ENCODE peak calls at places on chromosome 19, in seven cellular contexts. R, S, N, C, Z, U and X are unnamed samples.

GRCh38 chr19:41311072-41311471 is 1.1 kb downstream of the CCDC97 start:
- DNase-seq in R (no peak), S (no peak), N (no peak), C (no peak), Z (no peak), U (no peak), X (no peak)

GRCh38 chr19:51749979-51750378 is 1.7 kb downstream of the FPR1 start:
- DNase-seq in R (no peak), S (no peak), N (no peak), C (no peak), Z (no peak), U (peak), X (no peak)

GRCh38 chr19:1745589-1746031 is 7.7 kb upstream of the ONECUT3 start:
- DNase-seq in R (no peak), S (no peak), N (no peak), C (no peak), Z (no peak), U (no peak), X (no peak)

GRCh38 chr19:37127999-37128820 is 44.3 kb downstream of the ZNF585A start:
- DNase-seq in R (no peak), S (no peak), N (no peak), C (no peak), Z (no peak), U (no peak), X (no peak)

GRCh38 chr19:54345938-54346386 is 7.0 kb upstream of the LILRA4 start:
- DNase-seq in R (no peak), S (peak), N (no peak), C (no peak), Z (no peak), U (no peak), X (no peak)

GRCh38 chr19:2016041-2016807 is 710 bp upstream of the BTBD2 start:
- DNase-seq in R (no peak), S (peak), N (peak), C (peak), Z (peak), U (peak), X (peak)

GRCh38 chr19:28497137-28497536 is 715.8 kb downstream of the UQCRFS1 start:
- DNase-seq in R (peak), S (no peak), N (no peak), C (no peak), Z (no peak), U (peak), X (no peak)

GRCh38 chr19:29583196-29584006 is 22.7 kb upstream of the POP4 start:
- DNase-seq in R (no peak), S (no peak), N (no peak), C (no peak), Z (no peak), U (peak), X (no peak)

GRCh38 chr19:55112781-55113569 is 4.5 kb downstream of the PPP1R12C start:
- DNase-seq in R (no peak), S (no peak), N (no peak), C (peak), Z (no peak), U (no peak), X (no peak)

GRCh38 chr19:8965887-8966286 is 44.3 kb downstream of the MUC16 start:
- DNase-seq in R (no peak), S (no peak), N (no peak), C (no peak), Z (no peak), U (no peak), X (no peak)

DNA sequence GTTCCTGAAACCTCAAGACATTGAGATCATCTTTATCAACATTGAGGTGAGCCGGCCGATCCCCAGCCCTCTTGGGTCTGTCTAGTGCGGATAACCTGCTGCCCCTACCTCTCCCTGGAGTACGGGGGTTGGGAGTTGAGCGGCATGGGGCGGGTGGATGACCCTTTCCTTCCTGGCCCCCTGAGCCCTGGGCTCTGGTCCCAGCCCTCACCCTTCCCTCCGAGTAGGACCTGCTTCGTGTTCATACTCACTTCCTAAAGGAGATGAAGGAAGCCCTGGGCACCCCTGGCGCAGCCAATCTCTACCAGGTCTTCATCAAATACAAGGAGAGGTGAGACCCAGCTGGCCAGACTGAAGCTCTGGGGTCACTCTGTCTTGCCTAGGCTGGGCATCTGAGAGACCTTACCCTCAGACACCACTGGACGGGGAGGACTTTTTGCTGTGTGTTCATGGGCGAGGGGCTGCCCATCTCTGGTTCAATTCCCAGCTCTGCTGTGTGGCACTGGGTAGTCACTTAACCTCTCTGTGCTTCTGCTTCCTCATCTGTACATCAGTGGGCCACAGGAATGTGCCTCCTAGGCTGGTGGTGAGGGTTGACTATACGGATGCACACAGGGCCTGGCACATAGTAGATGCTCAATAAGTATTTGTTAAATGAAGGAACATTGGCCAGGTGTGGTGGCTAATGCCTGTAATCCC is 52.7 kb downstream of the VAV1 start:
- DNase-seq in R (no peak), S (peak), N (no peak), C (no peak), Z (no peak), U (no peak), X (no peak)
- H3K27ac ChIP-seq in R (no peak), S (no peak), N (no peak), C (no peak), Z (no peak), U (no peak), X (no peak)

GRCh38 chr19:50331187-50332013 is 2.2 kb upstream of the KCNC3 start:
- DNase-seq in R (peak), S (no peak), N (no peak), C (no peak), Z (no peak), U (no peak), X (no peak)
- H3K4me3 ChIP-seq in R (peak), S (peak), N (no peak), C (no peak), Z (peak), U (no peak), X (peak)

DNA sequence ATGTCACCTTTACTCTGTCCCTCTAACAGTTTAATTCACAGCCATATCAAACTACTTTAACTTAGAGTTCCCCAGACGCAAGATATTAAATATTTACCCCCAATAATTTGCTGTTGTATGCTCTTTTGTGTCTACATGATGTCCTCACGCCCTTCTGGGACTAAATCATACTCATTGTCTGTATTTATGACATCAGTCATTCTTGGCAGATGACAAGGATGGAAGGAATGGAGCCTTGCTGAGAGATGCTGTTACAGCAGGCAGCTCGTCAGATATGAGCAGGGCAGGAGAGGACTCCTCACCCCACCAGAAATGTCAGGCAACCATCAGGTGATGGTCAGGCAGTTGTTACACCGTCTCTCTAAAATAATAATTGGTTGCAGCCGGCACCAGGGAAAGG is 41.8 kb downstream of the CARD8 start:
- DNase-seq in R (no peak), S (no peak), N (no peak), C (no peak), Z (no peak), U (no peak), X (no peak)
- TF ChIP-seq CTCF in R (no peak), S (no peak), N (no peak), C (no peak), Z (no peak), U (no peak), X (no peak)

GRCh38 chr19:46374526-46375475 is 27.9 kb downstream of the PPP5C start:
- DNase-seq in R (no peak), S (peak), N (peak), C (no peak), Z (no peak), U (no peak), X (no peak)
- H3K27ac ChIP-seq in R (no peak), S (peak), N (peak), C (peak), Z (peak), U (no peak), X (no peak)

DNA sequence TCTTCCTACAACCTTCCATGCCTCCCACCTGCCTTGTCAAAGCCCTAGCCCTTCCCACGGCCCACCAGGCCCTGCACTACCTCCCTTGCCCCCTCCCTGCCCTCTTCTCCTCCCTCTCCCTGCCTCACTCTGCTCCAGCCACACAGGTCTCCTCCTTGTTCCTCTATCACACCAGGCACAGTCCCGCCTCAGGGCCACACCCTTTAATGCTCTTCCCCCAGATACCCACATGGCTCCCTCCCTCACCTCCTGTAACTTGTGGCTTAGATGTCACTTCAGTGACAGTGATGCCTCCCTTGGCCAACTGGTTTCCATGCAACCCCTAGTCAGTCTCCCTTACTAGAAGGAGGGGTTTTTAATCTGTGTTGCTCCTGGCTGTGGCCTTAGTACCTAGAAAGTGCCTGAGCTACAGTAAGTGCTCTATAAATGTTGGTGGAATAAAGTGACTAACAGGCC is 1.3 kb downstream of the SIRT6 start:
- DNase-seq in R (no peak), S (no peak), N (no peak), C (no peak), Z (no peak), U (no peak), X (no peak)
- H3K4me3 ChIP-seq in R (peak), S (no peak), N (no peak), C (no peak), Z (peak), U (no peak), X (no peak)

GRCh38 chr19:35938282-35939224 is 2.4 kb downstream of the LRFN3 start:
- DNase-seq in R (no peak), S (no peak), N (no peak), C (no peak), Z (no peak), U (no peak), X (no peak)
- TF ChIP-seq CTCF in R (no peak), S (no peak), N (no peak), C (no peak), Z (no peak), U (no peak), X (no peak)